ENCODE peak calls at places on chromosomes 1 and 21, in nine cellular contexts. One of them, this sample, is unnamed.

GRCh38 chr1:39275836-39276507 is 71.5 kb downstream of the MACF1 start:
- DNase-seq in pancreas: no peak
- DNase-seq in omental fat pad: no peak
- DNase-seq in heart left ventricle: no peak
- DNase-seq in neural crest cell: no peak
- DNase-seq in upper lobe of left lung: no peak
- DNase-seq in stomach: no peak
- DNase-seq in glutamatergic neuron: no peak
- DNase-seq in IMR-90: no peak
- DNase-seq in this sample: no peak

GRCh38 chr1:98674075-98674781 is 12.7 kb downstream of the SNX7 start:
- DNase-seq in pancreas: no peak
- DNase-seq in omental fat pad: no peak
- DNase-seq in heart left ventricle: no peak
- DNase-seq in neural crest cell: no peak
- DNase-seq in upper lobe of left lung: no peak
- DNase-seq in stomach: no peak
- DNase-seq in glutamatergic neuron: no peak
- DNase-seq in IMR-90: peak
- DNase-seq in this sample: no peak

GRCh38 chr1:185998391-185998790 is 264.2 kb downstream of the HMCN1 start:
- DNase-seq in pancreas: no peak
- DNase-seq in omental fat pad: no peak
- DNase-seq in heart left ventricle: peak
- DNase-seq in neural crest cell: no peak
- DNase-seq in upper lobe of left lung: no peak
- DNase-seq in stomach: no peak
- DNase-seq in glutamatergic neuron: no peak
- DNase-seq in IMR-90: no peak
- DNase-seq in this sample: no peak

GRCh38 chr1:108583757-108584156 is 23.9 kb downstream of the EEIG2 start:
- DNase-seq in pancreas: no peak
- DNase-seq in omental fat pad: no peak
- DNase-seq in heart left ventricle: no peak
- DNase-seq in neural crest cell: no peak
- DNase-seq in upper lobe of left lung: no peak
- DNase-seq in stomach: no peak
- DNase-seq in glutamatergic neuron: no peak
- DNase-seq in IMR-90: no peak
- DNase-seq in this sample: no peak

GRCh38 chr21:45423201-45423955 is 18.4 kb downstream of the COL18A1 start:
- DNase-seq in pancreas: no peak
- DNase-seq in omental fat pad: no peak
- DNase-seq in heart left ventricle: peak
- DNase-seq in neural crest cell: no peak
- DNase-seq in upper lobe of left lung: no peak
- DNase-seq in stomach: no peak
- DNase-seq in glutamatergic neuron: no peak
- DNase-seq in IMR-90: no peak
- DNase-seq in this sample: no peak

GRCh38 chr1:218739426-218739825 is 394.3 kb downstream of the TGFB2 start:
- DNase-seq in pancreas: no peak
- DNase-seq in omental fat pad: no peak
- DNase-seq in heart left ventricle: peak
- DNase-seq in neural crest cell: no peak
- DNase-seq in upper lobe of left lung: no peak
- DNase-seq in stomach: no peak
- DNase-seq in glutamatergic neuron: no peak
- DNase-seq in IMR-90: peak
- DNase-seq in this sample: no peak

GRCh38 chr1:28412731-28413130 is 43.2 kb downstream of the PHACTR4 start:
- DNase-seq in pancreas: no peak
- DNase-seq in omental fat pad: no peak
- DNase-seq in heart left ventricle: no peak
- DNase-seq in neural crest cell: no peak
- DNase-seq in upper lobe of left lung: no peak
- DNase-seq in stomach: no peak
- DNase-seq in glutamatergic neuron: no peak
- DNase-seq in IMR-90: no peak
- DNase-seq in this sample: no peak

GRCh38 chr1:235105051-235106043 is 23.3 kb downstream of the TOMM20 start:
- DNase-seq in pancreas: no peak
- DNase-seq in omental fat pad: no peak
- DNase-seq in heart left ventricle: no peak
- DNase-seq in neural crest cell: no peak
- DNase-seq in upper lobe of left lung: no peak
- DNase-seq in stomach: no peak
- DNase-seq in glutamatergic neuron: no peak
- DNase-seq in IMR-90: peak
- DNase-seq in this sample: no peak

GRCh38 chr1:206035027-206035426 is 11.3 kb upstream of the CTSE start:
- DNase-seq in pancreas: no peak
- DNase-seq in omental fat pad: no peak
- DNase-seq in heart left ventricle: no peak
- DNase-seq in neural crest cell: no peak
- DNase-seq in upper lobe of left lung: no peak
- DNase-seq in stomach: peak
- DNase-seq in glutamatergic neuron: no peak
- DNase-seq in IMR-90: no peak
- DNase-seq in this sample: no peak

GRCh38 chr1:100657876-100658715 is 61.4 kb upstream of the VCAM1 start:
- DNase-seq in pancreas: no peak
- DNase-seq in omental fat pad: no peak
- DNase-seq in heart left ventricle: no peak
- DNase-seq in neural crest cell: no peak
- DNase-seq in upper lobe of left lung: no peak
- DNase-seq in stomach: no peak
- DNase-seq in glutamatergic neuron: no peak
- DNase-seq in IMR-90: peak
- DNase-seq in this sample: no peak

GRCh38 chr21:28798798-28799197 is 193.9 kb downstream of the LTN1 start:
- DNase-seq in pancreas: no peak
- DNase-seq in omental fat pad: no peak
- DNase-seq in heart left ventricle: no peak
- DNase-seq in neural crest cell: no peak
- DNase-seq in upper lobe of left lung: no peak
- DNase-seq in stomach: no peak
- DNase-seq in glutamatergic neuron: no peak
- DNase-seq in IMR-90: peak
- DNase-seq in this sample: no peak

GRCh38 chr1:51300270-51300669 is 30.1 kb downstream of the TTC39A start:
- DNase-seq in pancreas: no peak
- DNase-seq in omental fat pad: no peak
- DNase-seq in heart left ventricle: no peak
- DNase-seq in neural crest cell: no peak
- DNase-seq in upper lobe of left lung: no peak
- DNase-seq in stomach: no peak
- DNase-seq in glutamatergic neuron: no peak
- DNase-seq in IMR-90: no peak
- DNase-seq in this sample: no peak

GRCh38 chr1:50279622-50280320 is 143.5 kb downstream of the DMRTA2 start:
- DNase-seq in pancreas: no peak
- DNase-seq in omental fat pad: no peak
- DNase-seq in heart left ventricle: no peak
- DNase-seq in neural crest cell: no peak
- DNase-seq in upper lobe of left lung: no peak
- DNase-seq in stomach: no peak
- DNase-seq in glutamatergic neuron: no peak
- DNase-seq in IMR-90: peak
- DNase-seq in this sample: no peak

GRCh38 chr1:219938706-219939105 is 10.3 kb upstream of the SLC30A10 start:
- DNase-seq in pancreas: no peak
- DNase-seq in omental fat pad: no peak
- DNase-seq in heart left ventricle: no peak
- DNase-seq in neural crest cell: no peak
- DNase-seq in upper lobe of left lung: no peak
- DNase-seq in stomach: no peak
- DNase-seq in glutamatergic neuron: no peak
- DNase-seq in IMR-90: peak
- DNase-seq in this sample: no peak

GRCh38 chr1:228368801-228369607 is 37.6 kb downstream of the TRIM11 start:
- DNase-seq in pancreas: no peak
- DNase-seq in omental fat pad: no peak
- DNase-seq in heart left ventricle: peak
- DNase-seq in neural crest cell: no peak
- DNase-seq in upper lobe of left lung: no peak
- DNase-seq in stomach: no peak
- DNase-seq in glutamatergic neuron: no peak
- DNase-seq in IMR-90: peak
- DNase-seq in this sample: no peak

DNA sequence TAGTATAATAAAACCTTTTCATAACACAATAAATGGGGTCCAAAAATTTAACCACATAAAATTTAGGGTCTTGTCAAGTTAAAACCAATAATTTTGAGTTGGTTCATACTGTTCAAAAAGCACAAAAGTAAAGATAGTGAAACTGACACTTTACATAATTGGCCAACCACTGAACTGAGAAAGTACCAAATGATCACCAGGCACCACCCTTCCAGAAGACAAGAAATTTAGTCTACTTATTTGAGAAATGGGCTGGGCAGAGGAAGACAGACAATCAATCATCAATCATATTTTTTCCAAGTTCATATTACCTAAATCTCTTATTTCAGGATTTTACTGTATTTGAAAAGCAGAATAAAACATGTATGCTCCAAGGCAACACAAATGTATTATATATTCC is 6.5 kb upstream of the GOLPH3L start:
- DNase-seq in pancreas: no peak
- DNase-seq in omental fat pad: no peak
- DNase-seq in heart left ventricle: no peak
- DNase-seq in neural crest cell: no peak
- DNase-seq in upper lobe of left lung: no peak
- DNase-seq in stomach: no peak
- DNase-seq in glutamatergic neuron: no peak
- DNase-seq in IMR-90: no peak
- DNase-seq in this sample: no peak
- TF ChIP-seq CTCF in pancreas: no peak
- TF ChIP-seq CTCF in omental fat pad: no peak
- TF ChIP-seq CTCF in heart left ventricle: no peak
- TF ChIP-seq CTCF in neural crest cell: no peak
- TF ChIP-seq CTCF in upper lobe of left lung: no peak
- TF ChIP-seq CTCF in stomach: no peak
- TF ChIP-seq CTCF in glutamatergic neuron: no peak
- TF ChIP-seq CTCF in IMR-90: no peak
- TF ChIP-seq CTCF in this sample: no peak

DNA sequence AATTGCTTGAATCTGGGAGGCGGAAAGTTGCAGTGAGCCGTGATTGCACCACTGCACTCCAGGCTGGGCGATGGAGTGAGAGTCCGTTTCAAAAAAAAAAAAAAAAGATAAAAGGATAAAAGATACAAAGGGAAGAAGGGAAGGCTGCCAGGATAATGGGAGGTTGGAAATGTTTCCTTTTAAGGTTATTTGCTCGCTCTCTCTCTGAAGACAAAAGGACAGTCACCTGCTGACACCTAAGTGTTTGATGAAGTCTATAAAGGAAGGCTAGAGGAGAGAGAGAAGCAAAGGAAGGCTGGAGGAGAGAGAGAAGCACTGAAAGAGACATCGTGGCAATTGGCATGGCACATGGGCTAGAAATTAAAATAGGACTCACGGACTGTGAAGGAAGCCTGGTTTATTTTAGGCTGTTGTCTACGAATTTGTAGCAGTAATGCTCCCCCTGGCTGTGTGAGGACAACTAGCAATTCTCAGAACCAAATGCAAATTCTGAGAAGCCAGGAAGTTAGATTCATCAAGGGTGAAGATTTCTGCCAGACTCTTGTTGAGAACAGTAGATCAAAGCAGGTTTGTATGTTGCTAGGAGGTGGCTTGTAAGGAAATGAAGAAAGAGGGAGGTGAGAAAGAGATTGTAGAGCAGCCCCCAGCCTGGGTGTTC is 154.2 kb downstream of the ZP4 start:
- DNase-seq in pancreas: no peak
- DNase-seq in omental fat pad: no peak
- DNase-seq in heart left ventricle: no peak
- DNase-seq in neural crest cell: no peak
- DNase-seq in upper lobe of left lung: no peak
- DNase-seq in stomach: no peak
- DNase-seq in glutamatergic neuron: no peak
- DNase-seq in IMR-90: peak
- DNase-seq in this sample: no peak
- TF ChIP-seq CTCF in pancreas: no peak
- TF ChIP-seq CTCF in omental fat pad: no peak
- TF ChIP-seq CTCF in heart left ventricle: peak
- TF ChIP-seq CTCF in neural crest cell: peak
- TF ChIP-seq CTCF in upper lobe of left lung: no peak
- TF ChIP-seq CTCF in stomach: no peak
- TF ChIP-seq CTCF in glutamatergic neuron: peak
- TF ChIP-seq CTCF in IMR-90: no peak
- TF ChIP-seq CTCF in this sample: no peak

GRCh38 chr1:226308166-226308722 is 720 bp downstream of the LIN9 start:
- DNase-seq in pancreas: no peak
- DNase-seq in omental fat pad: no peak
- DNase-seq in heart left ventricle: peak
- DNase-seq in neural crest cell: peak
- DNase-seq in upper lobe of left lung: peak
- DNase-seq in stomach: peak
- DNase-seq in glutamatergic neuron: no peak
- DNase-seq in IMR-90: no peak
- DNase-seq in this sample: no peak

GRCh38 chr1:226309398-226310122 is 596 bp upstream of the LIN9 start:
- DNase-seq in pancreas: no peak
- DNase-seq in omental fat pad: peak
- DNase-seq in heart left ventricle: no peak
- DNase-seq in neural crest cell: peak
- DNase-seq in upper lobe of left lung: no peak
- DNase-seq in stomach: no peak
- DNase-seq in glutamatergic neuron: peak
- DNase-seq in IMR-90: no peak
- DNase-seq in this sample: no peak

GRCh38 chr1:226310637-226311195 is 1.8 kb upstream of the LIN9 start:
- DNase-seq in pancreas: no peak
- DNase-seq in omental fat pad: no peak
- DNase-seq in heart left ventricle: no peak
- DNase-seq in neural crest cell: no peak
- DNase-seq in upper lobe of left lung: no peak
- DNase-seq in stomach: peak
- DNase-seq in glutamatergic neuron: no peak
- DNase-seq in IMR-90: no peak
- DNase-seq in this sample: no peak

GRCh38 chr1:226310123-226310540 is 1.2 kb upstream of the LIN9 start:
- DNase-seq in pancreas: no peak
- DNase-seq in omental fat pad: no peak
- DNase-seq in heart left ventricle: no peak
- DNase-seq in neural crest cell: no peak
- DNase-seq in upper lobe of left lung: no peak
- DNase-seq in stomach: no peak
- DNase-seq in glutamatergic neuron: no peak
- DNase-seq in IMR-90: no peak
- DNase-seq in this sample: no peak

GRCh38 chr1:226308723-226309397 is at the start of gene LIN9:
- DNase-seq in pancreas: peak
- DNase-seq in omental fat pad: peak
- DNase-seq in heart left ventricle: peak
- DNase-seq in neural crest cell: peak
- DNase-seq in upper lobe of left lung: peak
- DNase-seq in stomach: peak
- DNase-seq in glutamatergic neuron: peak
- DNase-seq in IMR-90: peak
- DNase-seq in this sample: peak
- TF ChIP-seq CTCF in pancreas: no peak
- TF ChIP-seq CTCF in omental fat pad: no peak
- TF ChIP-seq CTCF in heart left ventricle: no peak
- TF ChIP-seq CTCF in neural crest cell: peak
- TF ChIP-seq CTCF in upper lobe of left lung: no peak
- TF ChIP-seq CTCF in stomach: no peak
- TF ChIP-seq CTCF in glutamatergic neuron: no peak
- TF ChIP-seq CTCF in IMR-90: no peak
- TF ChIP-seq CTCF in this sample: no peak

GRCh38 chr1:172978595-172978994 is 72.1 kb downstream of the TNFSF18 start:
- DNase-seq in pancreas: no peak
- DNase-seq in omental fat pad: no peak
- DNase-seq in heart left ventricle: no peak
- DNase-seq in neural crest cell: no peak
- DNase-seq in upper lobe of left lung: no peak
- DNase-seq in stomach: no peak
- DNase-seq in glutamatergic neuron: no peak
- DNase-seq in IMR-90: no peak
- DNase-seq in this sample: no peak
- TF ChIP-seq CTCF in pancreas: no peak
- TF ChIP-seq CTCF in omental fat pad: no peak
- TF ChIP-seq CTCF in heart left ventricle: no peak
- TF ChIP-seq CTCF in neural crest cell: no peak
- TF ChIP-seq CTCF in upper lobe of left lung: no peak
- TF ChIP-seq CTCF in stomach: no peak
- TF ChIP-seq CTCF in glutamatergic neuron: no peak
- TF ChIP-seq CTCF in IMR-90: no peak
- TF ChIP-seq CTCF in this sample: no peak